ENCODE peak calls at places on chromosomes 3 and 15, in four cellular contexts. N is GM12878, D is HepG2, M is H1. Z is an unnamed sample. For H3K36me3, the result is how much of the 10 kb centered on the place peaks cover.

GRCh38 chr3:114424337-114424736 is 130.5 kb downstream of the TIGIT start:
- DNase-seq in N (no peak), D (no peak), M (no peak), Z (no peak)

GRCh38 chr3:145678401-145678800 is 482.6 kb downstream of the PLOD2 start:
- DNase-seq in N (no peak), D (no peak), M (no peak), Z (no peak)

GRCh38 chr3:10935028-10935427 is 57.5 kb upstream of the SLC6A1 start:
- DNase-seq in N (no peak), D (no peak), M (no peak), Z (no peak)

GRCh38 chr3:133983576-133984560 is 45.9 kb downstream of the SLCO2A1 start:
- DNase-seq in N (no peak), D (no peak), M (no peak), Z (no peak)

GRCh38 chr3:26484140-26484539 is 138.4 kb upstream of the LRRC3B start:
- DNase-seq in N (no peak), D (peak), M (peak), Z (peak)

GRCh38 chr3:99366663-99367429 is 271.5 kb upstream of the COL8A1 start:
- DNase-seq in N (no peak), D (no peak), M (no peak), Z (peak)

GRCh38 chr15:66845266-66845785 is 143.3 kb downstream of the SMAD6 start:
- DNase-seq in N (no peak), D (no peak), M (no peak), Z (no peak)

GRCh38 chr15:64897345-64897985 is 14.2 kb upstream of the ANKDD1A start:
- DNase-seq in N (no peak), D (no peak), M (no peak), Z (no peak)

GRCh38 chr3:69784854-69785523 is 45.7 kb downstream of the MITF start:
- DNase-seq in N (no peak), D (no peak), M (no peak), Z (no peak)

GRCh38 chr15:101391981-101392566 is 97.0 kb upstream of the SNRPA1 start:
- DNase-seq in N (peak), D (no peak), M (no peak), Z (no peak)

GRCh38 chr3:140207541-140207940 is 272.6 kb downstream of the CLSTN2 start:
- DNase-seq in N (no peak), D (no peak), M (no peak), Z (no peak)

GRCh38 chr3:66405701-66406091 is 95.1 kb downstream of the LRIG1 start:
- DNase-seq in N (no peak), D (no peak), M (no peak), Z (no peak)

GRCh38 chr3:146542968-146543367 is 1.4 kb downstream of the PLSCR1 start:
- DNase-seq in N (no peak), D (no peak), M (no peak), Z (no peak)

GRCh38 chr3:141348848-141349247 is 19.5 kb upstream of the ZBTB38 start:
- DNase-seq in N (no peak), D (no peak), M (no peak), Z (no peak)

GRCh38 chr3:155791190-155791589 is 14.9 kb downstream of the C3orf33 start:
- DNase-seq in N (no peak), D (no peak), M (no peak), Z (peak)

GRCh38 chr15:86611392-86612040 is 531.8 kb downstream of the AGBL1 start:
- DNase-seq in N (no peak), D (no peak), M (no peak), Z (no peak)

GRCh38 chr3:112635674-112636073 is 5.3 kb downstream of the CCDC80 start:
- DNase-seq in N (no peak), D (no peak), M (no peak), Z (no peak)

GRCh38 chr3:134892317-134892716 is 97.3 kb downstream of the EPHB1 start:
- DNase-seq in N (no peak), D (no peak), M (no peak), Z (peak)

GRCh38 chr3:28521663-28522062 is 173.0 kb upstream of the AZI2 start:
- DNase-seq in N (no peak), D (peak), M (no peak), Z (no peak)

GRCh38 chr3:104846270-104846669 is 520.4 kb upstream of the ALCAM start:
- DNase-seq in N (no peak), D (no peak), M (no peak), Z (no peak)

GRCh38 chr3:53071882-53072431 is 26.1 kb upstream of the SFMBT1 start:
- DNase-seq in N (no peak), D (no peak), M (no peak), Z (no peak)

GRCh38 chr3:71694358-71694999 is 30.7 kb downstream of the EIF4E3 start:
- DNase-seq in N (no peak), D (no peak), M (no peak), Z (no peak)

GRCh38 chr3:165895919-165896318 is 58.7 kb upstream of the BCHE start:
- DNase-seq in N (no peak), D (peak), M (no peak), Z (peak)

GRCh38 chr15:69593981-69594966 is 141.7 kb downstream of the RPLP1 start:
- DNase-seq in N (no peak), D (peak), M (no peak), Z (no peak)

GRCh38 chr3:171116365-171116764 is 89.8 kb upstream of the SLC2A2 start:
- DNase-seq in N (no peak), D (no peak), M (no peak), Z (no peak)

GRCh38 chr15:50355980-50356379 is 982 bp upstream of the GABPB1 start:
- DNase-seq in N (no peak), D (no peak), M (no peak), Z (no peak)

GRCh38 chr15:87518957-87519356 is 737.6 kb downstream of the NTRK3 start:
- DNase-seq in N (no peak), D (no peak), M (no peak), Z (no peak)

GRCh38 chr3:49869525-49870126 is at the start of gene CAMKV:
- DNase-seq in N (no peak), D (no peak), M (no peak), Z (no peak)

GRCh38 chr15:73751896-73752816 is 995 bp downstream of the INSYN1 start:
- DNase-seq in N (no peak), D (no peak), M (no peak), Z (no peak)

GRCh38 chr3:188941103-188941502 is 230.7 kb upstream of the TPRG1 start:
- DNase-seq in N (no peak), D (no peak), M (no peak), Z (no peak)

GRCh38 chr15:36598529-36599177 is 19.2 kb downstream of the CDIN1 start:
- DNase-seq in N (no peak), D (no peak), M (no peak), Z (no peak)

GRCh38 chr15:101138913-101139880 is 112.7 kb downstream of the CHSY1 start:
- DNase-seq in N (peak), D (no peak), M (no peak), Z (no peak)

GRCh38 chr3:19891740-19892139 is 42.3 kb downstream of the EFHB start:
- DNase-seq in N (no peak), D (no peak), M (no peak), Z (no peak)

GRCh38 chr15:38029741-38030140 is 95.3 kb downstream of the TMCO5A start:
- DNase-seq in N (no peak), D (no peak), M (no peak), Z (no peak)

GRCh38 chr3:122719273-122719921 is 38.8 kb downstream of the PARP14 start:
- DNase-seq in N (no peak), D (no peak), M (no peak), Z (no peak)

GRCh38 chr15:69607101-69607500 is 154.5 kb downstream of the RPLP1 start:
- DNase-seq in N (no peak), D (no peak), M (no peak), Z (peak)

GRCh38 chr15:66254364-66255292 is 1.1 kb upstream of the MEGF11 start:
- DNase-seq in N (no peak), D (no peak), M (no peak), Z (no peak)

GRCh38 chr15:64775551-64776401 is at the start of gene RBPMS2:
- DNase-seq in N (no peak), D (no peak), M (no peak), Z (no peak)

GRCh38 chr3:18790384-18790783 is 357.9 kb upstream of the KCNH8 start:
- DNase-seq in N (no peak), D (no peak), M (no peak), Z (no peak)

GRCh38 chr15:98957655-98958054 is 49.9 kb downstream of the PGPEP1L start:
- DNase-seq in N (no peak), D (no peak), M (no peak), Z (no peak)
- H3K36me3 ChIP-seq in N (under half), D (under half), M (under half), Z (half or more)

DNA sequence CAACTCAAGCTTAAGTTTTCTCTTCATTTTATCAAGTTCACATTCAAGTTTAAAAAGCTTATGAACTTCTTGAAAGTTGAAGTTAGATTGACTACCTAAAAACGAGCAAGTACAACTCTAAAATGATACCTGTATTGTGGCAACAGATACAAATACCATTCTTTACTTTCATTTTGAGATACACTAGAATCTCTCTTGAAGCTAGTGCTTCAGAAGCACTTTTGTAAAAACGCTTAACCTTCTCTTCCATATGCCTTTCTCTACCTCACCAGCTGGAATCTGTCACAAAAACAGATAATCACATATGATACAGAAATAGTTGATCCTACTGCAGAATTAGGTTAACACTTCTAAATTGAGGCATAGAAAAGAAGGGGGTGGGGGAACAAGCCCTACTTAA is 1.6 kb downstream of the ATOSA start:
- DNase-seq in N (peak), D (no peak), M (no peak), Z (no peak)
- TF ChIP-seq SUZ12 in N (no peak), D (no peak), M (no peak), Z (no peak)

DNA sequence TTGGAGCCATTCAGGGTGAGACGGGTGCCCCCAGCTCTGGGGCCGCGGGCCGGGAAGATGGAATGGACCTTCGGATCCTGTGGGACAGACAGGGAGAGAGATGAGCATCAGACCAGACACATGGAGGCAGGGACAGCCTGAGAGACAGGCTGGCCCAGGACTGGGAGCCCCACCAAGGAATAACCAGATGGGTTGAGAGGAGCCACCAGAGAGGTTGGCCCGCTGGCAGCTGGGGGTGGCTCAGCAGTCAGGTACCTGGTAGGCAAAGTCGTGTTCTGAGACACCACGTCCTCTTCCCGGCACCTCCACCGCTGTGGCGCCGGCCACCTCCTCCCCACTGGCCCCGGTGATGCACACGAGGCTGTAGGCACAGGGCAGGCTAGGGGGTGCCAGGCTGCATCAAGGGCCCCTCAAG is 13.8 kb downstream of the PLXNB1 start:
- DNase-seq in N (no peak), D (no peak), M (no peak), Z (no peak)
- H3K36me3 ChIP-seq in N (under half), D (half or more), M (half or more), Z (half or more)

GRCh38 chr3:57764794-57765193 is 8.7 kb downstream of the SLMAP start:
- DNase-seq in N (no peak), D (no peak), M (no peak), Z (no peak)
- TF ChIP-seq SUZ12 in N (no peak), D (no peak), M (no peak), Z (no peak)

GRCh38 chr15:42182976-42183375 is 25.1 kb downstream of the VPS39 start:
- DNase-seq in N (no peak), D (no peak), M (no peak), Z (no peak)
- H3K36me3 ChIP-seq in N (under half), D (under half), M (under half), Z (half or more)

DNA sequence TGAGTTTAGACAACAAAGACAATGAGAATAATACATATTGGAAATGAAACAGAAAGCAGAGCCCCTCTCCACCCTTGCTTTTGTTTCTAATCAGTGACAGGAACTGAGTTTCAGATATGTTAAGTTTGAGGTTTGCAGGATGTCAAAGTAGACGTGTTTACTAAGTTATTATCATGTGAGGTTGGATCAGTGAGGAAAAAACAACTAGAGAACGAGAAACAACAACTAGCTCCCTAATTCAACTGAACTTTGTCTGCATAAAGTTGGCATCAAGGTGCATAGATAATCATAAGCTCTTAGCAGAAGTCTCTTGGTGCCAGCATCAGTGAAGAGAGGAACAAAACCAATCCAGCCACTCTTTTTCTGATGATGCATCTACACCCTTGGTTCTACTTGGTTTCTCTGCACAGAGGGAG is 491.1 kb upstream of the NR2F2 start:
- DNase-seq in N (peak), D (no peak), M (no peak), Z (no peak)
- TF ChIP-seq SUZ12 in N (no peak), D (no peak), M (no peak), Z (no peak)

DNA sequence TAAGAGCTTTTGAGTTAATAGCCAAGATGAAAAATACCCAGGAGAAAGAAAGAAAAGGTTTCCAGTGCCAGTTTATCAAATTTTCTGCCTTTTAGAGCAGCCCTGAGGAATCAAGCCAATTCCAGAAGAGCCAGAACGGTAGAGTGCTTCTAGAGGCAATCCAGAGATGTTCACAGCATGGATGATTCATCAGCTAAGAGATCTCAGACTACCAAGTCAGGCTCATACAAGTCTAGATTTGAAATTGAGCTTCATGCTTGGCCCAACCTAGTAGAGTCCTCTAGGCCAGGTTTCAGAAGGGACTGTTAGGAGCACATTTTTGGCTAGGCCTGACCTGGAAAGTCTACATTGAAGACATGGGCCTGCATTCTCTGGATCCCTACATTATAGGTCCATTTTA is 15.5 kb downstream of the WDR48 start:
- DNase-seq in N (no peak), D (no peak), M (no peak), Z (no peak)
- H3K36me3 ChIP-seq in N (under half), D (under half), M (under half), Z (under half)

GRCh38 chr3:196356556-196356955 is 18.4 kb upstream of the TM4SF19 start:
- DNase-seq in N (no peak), D (no peak), M (no peak), Z (no peak)

GRCh38 chr3:196354151-196354550 is 16.0 kb upstream of the TM4SF19 start:
- DNase-seq in N (no peak), D (no peak), M (no peak), Z (no peak)

GRCh38 chr3:196360586-196360985 is 22.4 kb upstream of the TM4SF19 start:
- DNase-seq in N (no peak), D (no peak), M (no peak), Z (no peak)

GRCh38 chr3:196355668-196356067 is 17.5 kb upstream of the TM4SF19 start:
- DNase-seq in N (no peak), D (no peak), M (no peak), Z (no peak)

DNA sequence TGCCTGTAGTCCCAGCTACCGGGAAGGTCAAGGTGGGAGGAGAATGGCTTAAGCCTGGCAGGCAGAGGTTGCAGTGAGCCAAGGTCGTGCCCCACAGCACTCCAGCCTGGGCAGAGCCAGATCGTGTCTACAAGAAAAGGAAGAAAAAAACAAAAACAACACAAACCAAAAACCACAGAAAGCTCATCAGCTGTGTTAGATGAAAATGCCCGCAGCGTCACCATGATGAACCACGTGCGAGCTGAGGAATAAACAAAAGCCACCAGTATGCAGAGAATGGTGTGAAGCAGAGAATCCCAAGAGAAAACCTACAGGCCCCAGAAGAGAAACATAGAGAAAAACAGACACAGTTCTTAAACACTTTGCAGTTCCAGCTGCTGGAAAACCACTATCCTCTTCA is 19.7 kb upstream of the TM4SF19 start:
- DNase-seq in N (no peak), D (no peak), M (no peak), Z (no peak)
- TF ChIP-seq SUZ12 in N (no peak), D (no peak), M (no peak), Z (no peak)